ENCODE peak calls at places on chromosomes 4 and X, in eight cellular contexts. D is ovary, V is AG09309, H is kidney epithelial cell, Z is astrocyte of the spinal cord, Q is foreskin fibroblast, N is brain microvascular endothelial cell, S is mucosa of descending colon. B is an unnamed sample.

GRCh38 chr4:105145913-105146285 is 777 bp upstream of the TET2 start:
- DNase-seq in V (no peak), S (peak), D (no peak), Q (no peak), Z (peak), N (no peak), H (no peak), B (no peak)

GRCh38 chr4:73801692-73802091 is 34.8 kb upstream of the CXCL6 start:
- DNase-seq in V (no peak), H (no peak), D (no peak), Q (no peak), S (no peak), N (no peak), Z (no peak), B (no peak)

GRCh38 chr4:100721077-100721476 is 203.3 kb upstream of the EMCN start:
- DNase-seq in V (no peak), D (no peak), H (no peak), Z (no peak), S (no peak), Q (no peak), N (no peak), B (no peak)

GRCh38 chr4:163697121-163697520 is 202.6 kb downstream of the TMA16 start:
- DNase-seq in S (no peak), N (peak), D (no peak), V (no peak), Z (peak), H (no peak), Q (no peak), B (no peak)

GRCh38 chrX:20361081-20361889 is 94.6 kb upstream of the RPS6KA3 start:
- DNase-seq in H (no peak), D (no peak), Q (peak), S (no peak), N (peak), Z (no peak), V (no peak), B (peak)

GRCh38 chr4:8128096-8128856 is 30.3 kb downstream of the ABLIM2 start:
- DNase-seq in Q (no peak), Z (no peak), D (no peak), H (no peak), V (no peak), S (peak), N (no peak), B (no peak)

GRCh38 chr4:8015512-8015911 is 75.9 kb upstream of the AFAP1 start:
- DNase-seq in D (no peak), Z (peak), H (no peak), S (no peak), Q (peak), N (peak), V (no peak), B (no peak)

GRCh38 chrX:100316987-100317386 is 93.1 kb downstream of the PCDH19 start:
- DNase-seq in N (no peak), Q (peak), S (no peak), V (no peak), H (peak), D (no peak), Z (peak), B (no peak)

GRCh38 chrX:93874554-93874953 is 200.5 kb downstream of the FAM133A start:
- DNase-seq in H (no peak), D (no peak), N (no peak), Q (no peak), V (no peak), S (peak), Z (no peak), B (no peak)

GRCh38 chr4:2811830-2812599 is 19.1 kb downstream of the SH3BP2 start:
- DNase-seq in D (peak), V (no peak), S (peak), N (peak), Q (peak), H (peak), Z (peak), B (peak)

GRCh38 chrX:37922926-37923325 is 75.6 kb upstream of the DYNLT3 start:
- DNase-seq in Q (peak), Z (no peak), V (no peak), N (no peak), D (no peak), H (no peak), S (peak), B (no peak)

GRCh38 chr4:14379148-14379547 is 623.1 kb upstream of the CPEB2 start:
- DNase-seq in Q (peak), N (peak), V (no peak), Z (no peak), S (no peak), H (no peak), D (no peak), B (no peak)

GRCh38 chr4:1316537-1317168 is 27.0 kb downstream of the MAEA start:
- DNase-seq in Z (no peak), H (no peak), S (no peak), Q (no peak), N (no peak), V (no peak), D (no peak), B (no peak)

GRCh38 chr4:1318046-1318375 is 28.3 kb downstream of the MAEA start:
- DNase-seq in H (no peak), Q (no peak), D (no peak), N (no peak), S (no peak), Z (no peak), V (no peak), B (no peak)

GRCh38 chr4:1317177-1318045 is 27.7 kb downstream of the MAEA start:
- DNase-seq in Z (no peak), D (no peak), V (no peak), S (no peak), Q (no peak), N (no peak), H (no peak), B (no peak)

GRCh38 chr4:1315838-1316536 is 26.3 kb downstream of the MAEA start:
- DNase-seq in N (no peak), V (no peak), S (no peak), D (no peak), Z (no peak), Q (no peak), H (no peak), B (no peak)

GRCh38 chr4:1318488-1319213 is 28.4 kb upstream of the UVSSA start:
- DNase-seq in H (no peak), D (no peak), V (no peak), S (peak), N (no peak), Q (no peak), Z (no peak), B (no peak)
- TF ChIP-seq CTCF in H (peak), D (no peak), V (peak), S (no peak), N (peak), Q (peak), Z (peak), B (peak)

DNA sequence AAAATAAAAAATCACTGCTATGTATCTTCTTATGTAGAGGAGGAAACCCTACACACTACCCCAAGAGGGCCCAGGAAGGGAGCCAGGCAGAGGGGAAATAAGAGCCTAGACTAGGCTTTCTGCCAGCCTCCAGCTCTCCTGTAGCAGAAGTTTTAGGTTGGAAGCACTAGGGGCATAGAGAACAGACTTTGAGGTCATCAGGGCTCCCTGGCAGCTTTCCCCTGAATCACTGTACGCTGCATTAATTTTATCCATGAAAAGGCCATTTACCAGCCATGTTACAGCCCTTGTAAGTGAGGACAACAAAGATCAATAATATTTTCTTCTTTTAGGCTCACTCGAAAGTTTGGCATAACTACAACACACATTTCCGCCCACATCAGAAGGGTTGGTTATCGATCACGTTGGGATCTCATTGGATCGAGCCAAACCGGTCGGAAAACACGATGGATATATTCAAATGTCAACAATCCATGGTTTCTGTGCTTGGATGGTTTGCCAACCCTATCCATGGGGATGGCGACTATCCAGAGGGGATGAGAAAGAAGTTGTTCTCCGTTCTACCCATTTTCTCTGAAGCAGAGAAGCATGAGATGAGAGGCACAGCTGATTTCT is 24.7 kb downstream of the RPL9 start:
- DNase-seq in D (no peak), V (no peak), N (no peak), S (no peak), Q (no peak), Z (no peak), H (no peak), B (no peak)
- H3K4me3 ChIP-seq in D (no peak), V (no peak), N (no peak), S (no peak), Q (no peak), Z (no peak), H (no peak), B (no peak)

GRCh38 chr4:1309261-1310010 is 19.7 kb downstream of the MAEA start:
- DNase-seq in H (peak), N (peak), Z (peak), D (peak), Q (peak), S (peak), V (peak), B (peak)

GRCh38 chr4:1307951-1308735 is 18.5 kb downstream of the MAEA start:
- DNase-seq in S (no peak), V (no peak), Q (no peak), H (no peak), N (no peak), D (no peak), Z (no peak), B (no peak)

GRCh38 chr4:1302159-1302558 is 12.5 kb downstream of the MAEA start:
- DNase-seq in Z (no peak), V (no peak), H (no peak), Q (no peak), N (no peak), D (no peak), S (no peak), B (no peak)

GRCh38 chr4:1305261-1305711 is 15.6 kb downstream of the MAEA start:
- DNase-seq in V (no peak), H (no peak), N (no peak), D (no peak), Q (no peak), Z (no peak), S (no peak), B (no peak)

GRCh38 chr4:1305781-1306455 is 16.2 kb downstream of the MAEA start:
- DNase-seq in V (no peak), D (no peak), Q (no peak), N (no peak), Z (no peak), H (no peak), S (peak), B (no peak)
- TF ChIP-seq CTCF in V (no peak), D (no peak), Q (no peak), N (no peak), Z (no peak), H (no peak), S (no peak), B (no peak)

GRCh38 chrX:130111220-130111934 is 1.1 kb upstream of the ELF4 start:
- DNase-seq in Q (peak), D (peak), Z (peak), H (no peak), V (no peak), N (no peak), S (no peak), B (no peak)
- H3K4me3 ChIP-seq in Q (peak), D (peak), Z (peak), H (peak), V (peak), N (peak), S (no peak), B (peak)

GRCh38 chr4:77430847-77431246 is 174.8 kb upstream of the CXCL13 start:
- DNase-seq in H (no peak), S (no peak), Q (no peak), D (no peak), N (no peak), V (no peak), Z (no peak), B (no peak)
- TF ChIP-seq CTCF in H (peak), S (no peak), Q (no peak), D (no peak), N (peak), V (no peak), Z (no peak), B (peak)

GRCh38 chrX:3815896-3816664 is 102.6 kb upstream of the PRKX start:
- DNase-seq in S (peak), H (no peak), Q (peak), V (no peak), N (peak), Z (peak), D (peak), B (no peak)

GRCh38 chrX:3806630-3807029 is 93.2 kb upstream of the PRKX start:
- DNase-seq in H (no peak), S (no peak), N (no peak), Q (no peak), Z (no peak), V (no peak), D (no peak), B (no peak)

GRCh38 chrX:3807906-3808305 is 94.5 kb upstream of the PRKX start:
- DNase-seq in N (no peak), H (no peak), Z (no peak), S (no peak), V (no peak), D (no peak), Q (no peak), B (no peak)

DNA sequence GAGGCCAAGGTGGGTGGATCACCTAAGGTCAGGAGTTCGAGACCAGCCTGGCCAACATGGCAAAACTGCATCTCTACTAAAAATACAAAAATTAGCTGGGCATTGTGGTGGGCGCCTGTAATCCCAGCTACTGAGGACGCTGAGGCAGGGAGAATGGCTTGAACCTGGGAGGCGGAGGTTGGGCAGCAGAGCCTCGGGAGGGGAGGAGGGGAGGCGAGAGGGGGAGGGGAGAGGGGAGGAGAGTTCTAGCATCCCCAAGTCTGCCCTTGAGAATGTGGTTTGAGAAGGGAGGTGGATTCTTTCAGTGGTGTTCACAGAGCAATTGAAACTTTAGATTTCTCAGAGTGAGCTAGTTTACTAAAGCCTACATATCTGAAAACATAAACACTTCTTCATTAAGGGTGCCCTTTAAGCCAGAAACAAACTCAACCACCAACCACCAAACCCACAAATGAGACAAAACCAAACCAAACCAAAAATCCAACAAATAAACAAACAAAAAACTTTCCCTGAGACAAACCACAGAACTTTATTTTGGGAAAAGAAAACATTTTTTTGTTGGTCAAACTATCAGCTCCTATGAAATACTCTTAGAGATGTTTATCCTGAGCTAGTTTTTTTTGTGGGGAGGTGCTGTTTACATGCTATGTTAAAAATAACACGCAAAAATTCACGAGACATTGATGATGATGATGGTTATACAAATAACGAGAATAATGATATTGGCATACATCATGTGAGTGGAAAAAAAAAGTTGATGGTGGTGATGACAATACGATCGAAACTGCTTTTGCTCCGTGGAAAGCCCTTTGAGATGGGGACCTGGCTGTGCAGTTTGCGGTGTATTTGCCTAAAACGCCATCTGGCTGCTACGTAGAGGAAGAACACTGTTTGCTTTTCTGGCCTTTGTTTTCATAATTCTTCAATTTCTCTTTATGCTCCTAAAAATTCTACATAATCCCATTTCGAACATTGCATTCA is 98.2 kb upstream of the PRKX start:
- DNase-seq in Q (no peak), N (peak), V (no peak), H (no peak), D (peak), Z (peak), S (peak), B (no peak)
- H3K4me3 ChIP-seq in Q (no peak), N (no peak), V (no peak), H (no peak), D (no peak), Z (no peak), S (no peak), B (no peak)

B was measured in retinal pigment epithelial cell.